ENCODE peak calls at places on chromosomes 3 and 15, in ten cellular contexts. One of them, this sample, is unnamed. For H3K9me3, the result is how much of the 10 kb centered on the place peaks cover.

GRCh38 chr3:66502981-66503380 is 2.2 kb upstream of the LRIG1 start:
- DNase-seq in esophagus muscularis mucosa: no peak
- DNase-seq in fibroblast of lung: no peak
- DNase-seq in neural progenitor cell: no peak
- DNase-seq in PC-9: no peak
- DNase-seq in PC-3: no peak
- DNase-seq in heart right ventricle: no peak
- DNase-seq in SJSA1: no peak
- DNase-seq in CD8-positive, alpha-beta T cell: no peak
- DNase-seq in CD4-positive, alpha-beta memory T cell: no peak
- DNase-seq in this sample: no peak

GRCh38 chr3:9732080-9732752 is 681 bp downstream of the BRPF1 start:
- DNase-seq in esophagus muscularis mucosa: no peak
- DNase-seq in fibroblast of lung: no peak
- DNase-seq in neural progenitor cell: peak
- DNase-seq in PC-9: no peak
- DNase-seq in PC-3: no peak
- DNase-seq in heart right ventricle: no peak
- DNase-seq in SJSA1: no peak
- DNase-seq in CD8-positive, alpha-beta T cell: peak
- DNase-seq in CD4-positive, alpha-beta memory T cell: peak
- DNase-seq in this sample: no peak

GRCh38 chr3:131717493-131717892 is 214.7 kb upstream of the MRPL3 start:
- DNase-seq in esophagus muscularis mucosa: no peak
- DNase-seq in fibroblast of lung: no peak
- DNase-seq in neural progenitor cell: no peak
- DNase-seq in PC-9: no peak
- DNase-seq in PC-3: no peak
- DNase-seq in heart right ventricle: no peak
- DNase-seq in SJSA1: no peak
- DNase-seq in CD8-positive, alpha-beta T cell: no peak
- DNase-seq in CD4-positive, alpha-beta memory T cell: no peak
- DNase-seq in this sample: no peak

GRCh38 chr15:84894743-84895425 is 10.4 kb downstream of the SLC28A1 start:
- DNase-seq in esophagus muscularis mucosa: no peak
- DNase-seq in fibroblast of lung: no peak
- DNase-seq in neural progenitor cell: no peak
- DNase-seq in PC-9: peak
- DNase-seq in PC-3: peak
- DNase-seq in heart right ventricle: no peak
- DNase-seq in SJSA1: no peak
- DNase-seq in CD8-positive, alpha-beta T cell: no peak
- DNase-seq in CD4-positive, alpha-beta memory T cell: no peak
- DNase-seq in this sample: no peak

GRCh38 chr3:52703356-52703755 is 2.2 kb downstream of the GLT8D1 start:
- DNase-seq in esophagus muscularis mucosa: no peak
- DNase-seq in fibroblast of lung: no peak
- DNase-seq in neural progenitor cell: no peak
- DNase-seq in PC-9: no peak
- DNase-seq in PC-3: no peak
- DNase-seq in heart right ventricle: no peak
- DNase-seq in SJSA1: no peak
- DNase-seq in CD8-positive, alpha-beta T cell: no peak
- DNase-seq in CD4-positive, alpha-beta memory T cell: no peak
- DNase-seq in this sample: no peak

GRCh38 chr3:105435277-105435676 is 68.6 kb downstream of the ALCAM start:
- DNase-seq in esophagus muscularis mucosa: no peak
- DNase-seq in fibroblast of lung: no peak
- DNase-seq in neural progenitor cell: no peak
- DNase-seq in PC-9: no peak
- DNase-seq in PC-3: no peak
- DNase-seq in heart right ventricle: no peak
- DNase-seq in SJSA1: no peak
- DNase-seq in CD8-positive, alpha-beta T cell: no peak
- DNase-seq in CD4-positive, alpha-beta memory T cell: no peak
- DNase-seq in this sample: no peak

GRCh38 chr15:66952756-66953522 is 112.5 kb upstream of the SMAD3 start:
- DNase-seq in esophagus muscularis mucosa: no peak
- DNase-seq in fibroblast of lung: no peak
- DNase-seq in neural progenitor cell: no peak
- DNase-seq in PC-9: no peak
- DNase-seq in PC-3: peak
- DNase-seq in heart right ventricle: no peak
- DNase-seq in SJSA1: no peak
- DNase-seq in CD8-positive, alpha-beta T cell: no peak
- DNase-seq in CD4-positive, alpha-beta memory T cell: no peak
- DNase-seq in this sample: no peak

GRCh38 chr3:56981445-56982230 is 78.8 kb upstream of the SPATA12 start:
- DNase-seq in esophagus muscularis mucosa: no peak
- DNase-seq in fibroblast of lung: no peak
- DNase-seq in neural progenitor cell: no peak
- DNase-seq in PC-9: no peak
- DNase-seq in PC-3: no peak
- DNase-seq in heart right ventricle: no peak
- DNase-seq in SJSA1: no peak
- DNase-seq in CD8-positive, alpha-beta T cell: no peak
- DNase-seq in CD4-positive, alpha-beta memory T cell: no peak
- DNase-seq in this sample: no peak

GRCh38 chr15:29860872-29861271 is 38.6 kb upstream of the TJP1 start:
- DNase-seq in esophagus muscularis mucosa: no peak
- DNase-seq in fibroblast of lung: no peak
- DNase-seq in neural progenitor cell: no peak
- DNase-seq in PC-9: no peak
- DNase-seq in PC-3: peak
- DNase-seq in heart right ventricle: no peak
- DNase-seq in SJSA1: no peak
- DNase-seq in CD8-positive, alpha-beta T cell: no peak
- DNase-seq in CD4-positive, alpha-beta memory T cell: no peak
- DNase-seq in this sample: no peak

GRCh38 chr3:38969321-38970235 is 82.2 kb downstream of the SCN11A start:
- DNase-seq in esophagus muscularis mucosa: peak
- DNase-seq in fibroblast of lung: no peak
- DNase-seq in neural progenitor cell: peak
- DNase-seq in PC-9: no peak
- DNase-seq in PC-3: no peak
- DNase-seq in heart right ventricle: no peak
- DNase-seq in SJSA1: no peak
- DNase-seq in CD8-positive, alpha-beta T cell: no peak
- DNase-seq in CD4-positive, alpha-beta memory T cell: no peak
- DNase-seq in this sample: no peak

GRCh38 chr3:12430086-12430485 is 54.2 kb upstream of the TSEN2 start:
- DNase-seq in esophagus muscularis mucosa: no peak
- DNase-seq in fibroblast of lung: no peak
- DNase-seq in neural progenitor cell: no peak
- DNase-seq in PC-9: no peak
- DNase-seq in PC-3: no peak
- DNase-seq in heart right ventricle: no peak
- DNase-seq in SJSA1: no peak
- DNase-seq in CD8-positive, alpha-beta T cell: no peak
- DNase-seq in CD4-positive, alpha-beta memory T cell: no peak
- DNase-seq in this sample: no peak

GRCh38 chr3:12437861-12438260 is 46.4 kb upstream of the TSEN2 start:
- DNase-seq in esophagus muscularis mucosa: no peak
- DNase-seq in fibroblast of lung: no peak
- DNase-seq in neural progenitor cell: no peak
- DNase-seq in PC-9: no peak
- DNase-seq in PC-3: no peak
- DNase-seq in heart right ventricle: no peak
- DNase-seq in SJSA1: no peak
- DNase-seq in CD8-positive, alpha-beta T cell: no peak
- DNase-seq in CD4-positive, alpha-beta memory T cell: no peak
- DNase-seq in this sample: no peak

GRCh38 chr3:12436514-12437222 is 47.6 kb upstream of the TSEN2 start:
- DNase-seq in esophagus muscularis mucosa: no peak
- DNase-seq in fibroblast of lung: peak
- DNase-seq in neural progenitor cell: no peak
- DNase-seq in PC-9: no peak
- DNase-seq in PC-3: peak
- DNase-seq in heart right ventricle: no peak
- DNase-seq in SJSA1: no peak
- DNase-seq in CD8-positive, alpha-beta T cell: no peak
- DNase-seq in CD4-positive, alpha-beta memory T cell: no peak
- DNase-seq in this sample: no peak

GRCh38 chr3:12437223-12437605 is 47.1 kb upstream of the TSEN2 start:
- DNase-seq in esophagus muscularis mucosa: no peak
- DNase-seq in fibroblast of lung: no peak
- DNase-seq in neural progenitor cell: no peak
- DNase-seq in PC-9: no peak
- DNase-seq in PC-3: no peak
- DNase-seq in heart right ventricle: no peak
- DNase-seq in SJSA1: no peak
- DNase-seq in CD8-positive, alpha-beta T cell: no peak
- DNase-seq in CD4-positive, alpha-beta memory T cell: no peak
- DNase-seq in this sample: no peak

DNA sequence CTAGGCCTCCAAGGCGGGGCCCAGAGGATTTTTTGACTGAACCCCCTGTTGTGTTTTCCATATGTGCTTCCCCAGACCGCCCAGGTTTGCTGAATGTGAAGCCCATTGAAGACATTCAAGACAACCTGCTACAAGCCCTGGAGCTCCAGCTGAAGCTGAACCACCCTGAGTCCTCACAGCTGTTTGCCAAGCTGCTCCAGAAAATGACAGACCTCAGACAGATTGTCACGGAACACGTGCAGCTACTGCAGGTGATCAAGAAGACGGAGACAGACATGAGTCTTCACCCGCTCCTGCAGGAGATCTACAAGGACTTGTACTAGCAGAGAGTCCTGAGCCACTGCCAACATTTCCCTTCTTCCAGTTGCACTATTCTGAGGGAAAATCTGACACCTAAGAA is 50.5 kb upstream of the TSEN2 start:
- DNase-seq in esophagus muscularis mucosa: no peak
- DNase-seq in fibroblast of lung: no peak
- DNase-seq in neural progenitor cell: no peak
- DNase-seq in PC-9: no peak
- DNase-seq in PC-3: no peak
- DNase-seq in heart right ventricle: no peak
- DNase-seq in SJSA1: no peak
- DNase-seq in CD8-positive, alpha-beta T cell: no peak
- DNase-seq in CD4-positive, alpha-beta memory T cell: no peak
- DNase-seq in this sample: no peak
- H3K9me3 ChIP-seq in esophagus muscularis mucosa: under half
- H3K9me3 ChIP-seq in fibroblast of lung: under half
- H3K9me3 ChIP-seq in neural progenitor cell: under half
- H3K9me3 ChIP-seq in PC-9: under half
- H3K9me3 ChIP-seq in PC-3: under half
- H3K9me3 ChIP-seq in heart right ventricle: under half
- H3K9me3 ChIP-seq in SJSA1: under half
- H3K9me3 ChIP-seq in CD8-positive, alpha-beta T cell: under half
- H3K9me3 ChIP-seq in CD4-positive, alpha-beta memory T cell: under half
- H3K9me3 ChIP-seq in this sample: under half

GRCh38 chr15:19956124-19956796 is 585.3 kb downstream of the GOLGA6L6 start:
- DNase-seq in esophagus muscularis mucosa: no peak
- DNase-seq in fibroblast of lung: no peak
- DNase-seq in neural progenitor cell: no peak
- DNase-seq in PC-9: no peak
- DNase-seq in PC-3: no peak
- DNase-seq in heart right ventricle: no peak
- DNase-seq in SJSA1: no peak
- DNase-seq in CD8-positive, alpha-beta T cell: no peak
- DNase-seq in CD4-positive, alpha-beta memory T cell: no peak
- DNase-seq in this sample: no peak
- H3K9me3 ChIP-seq in esophagus muscularis mucosa: under half
- H3K9me3 ChIP-seq in fibroblast of lung: under half
- H3K9me3 ChIP-seq in neural progenitor cell: under half
- H3K9me3 ChIP-seq in PC-9: under half
- H3K9me3 ChIP-seq in PC-3: under half
- H3K9me3 ChIP-seq in heart right ventricle: under half
- H3K9me3 ChIP-seq in SJSA1: under half
- H3K9me3 ChIP-seq in CD8-positive, alpha-beta T cell: under half
- H3K9me3 ChIP-seq in CD4-positive, alpha-beta memory T cell: under half
- H3K9me3 ChIP-seq in this sample: under half

DNA sequence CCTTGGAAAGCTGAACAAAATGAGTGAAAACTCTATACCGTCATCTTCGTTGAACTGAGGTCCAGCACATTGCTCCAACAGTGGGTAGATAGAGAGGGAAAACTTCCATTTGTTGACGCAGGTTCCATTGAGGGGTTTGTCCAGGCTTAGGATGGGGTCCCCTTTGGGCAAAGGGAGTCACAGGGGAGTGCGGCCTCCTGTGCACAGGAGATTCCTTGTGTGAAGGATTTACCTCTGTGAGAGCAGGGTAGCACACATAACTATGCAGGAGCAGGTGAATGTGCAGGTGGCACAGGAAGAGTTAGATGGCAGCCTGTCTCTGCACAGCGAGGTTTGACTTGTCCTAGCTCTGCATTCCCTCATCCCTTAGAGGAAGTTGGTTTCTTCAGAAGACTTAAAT is 139.3 kb downstream of the SNRPN start:
- DNase-seq in esophagus muscularis mucosa: peak
- DNase-seq in fibroblast of lung: no peak
- DNase-seq in neural progenitor cell: no peak
- DNase-seq in PC-9: no peak
- DNase-seq in PC-3: no peak
- DNase-seq in heart right ventricle: no peak
- DNase-seq in SJSA1: no peak
- DNase-seq in CD8-positive, alpha-beta T cell: no peak
- DNase-seq in CD4-positive, alpha-beta memory T cell: no peak
- DNase-seq in this sample: no peak
- H3K9me3 ChIP-seq in esophagus muscularis mucosa: half or more
- H3K9me3 ChIP-seq in fibroblast of lung: under half
- H3K9me3 ChIP-seq in neural progenitor cell: under half
- H3K9me3 ChIP-seq in PC-9: under half
- H3K9me3 ChIP-seq in PC-3: under half
- H3K9me3 ChIP-seq in heart right ventricle: half or more
- H3K9me3 ChIP-seq in SJSA1: under half
- H3K9me3 ChIP-seq in CD8-positive, alpha-beta T cell: under half
- H3K9me3 ChIP-seq in CD4-positive, alpha-beta memory T cell: under half
- H3K9me3 ChIP-seq in this sample: under half

GRCh38 chr15:56228352-56228751 is 15.3 kb downstream of the RFX7 start:
- DNase-seq in esophagus muscularis mucosa: no peak
- DNase-seq in fibroblast of lung: no peak
- DNase-seq in neural progenitor cell: no peak
- DNase-seq in PC-9: no peak
- DNase-seq in PC-3: no peak
- DNase-seq in heart right ventricle: no peak
- DNase-seq in SJSA1: no peak
- DNase-seq in CD8-positive, alpha-beta T cell: no peak
- DNase-seq in CD4-positive, alpha-beta memory T cell: no peak
- DNase-seq in this sample: no peak

GRCh38 chr15:56227315-56227714 is 16.4 kb downstream of the RFX7 start:
- DNase-seq in esophagus muscularis mucosa: no peak
- DNase-seq in fibroblast of lung: no peak
- DNase-seq in neural progenitor cell: no peak
- DNase-seq in PC-9: no peak
- DNase-seq in PC-3: no peak
- DNase-seq in heart right ventricle: no peak
- DNase-seq in SJSA1: no peak
- DNase-seq in CD8-positive, alpha-beta T cell: no peak
- DNase-seq in CD4-positive, alpha-beta memory T cell: no peak
- DNase-seq in this sample: no peak

GRCh38 chr15:56227780-56228179 is 15.9 kb downstream of the RFX7 start:
- DNase-seq in esophagus muscularis mucosa: no peak
- DNase-seq in fibroblast of lung: no peak
- DNase-seq in neural progenitor cell: no peak
- DNase-seq in PC-9: no peak
- DNase-seq in PC-3: no peak
- DNase-seq in heart right ventricle: no peak
- DNase-seq in SJSA1: no peak
- DNase-seq in CD8-positive, alpha-beta T cell: no peak
- DNase-seq in CD4-positive, alpha-beta memory T cell: no peak
- DNase-seq in this sample: no peak

GRCh38 chr15:56232058-56232457 is 11.6 kb downstream of the RFX7 start:
- DNase-seq in esophagus muscularis mucosa: no peak
- DNase-seq in fibroblast of lung: no peak
- DNase-seq in neural progenitor cell: no peak
- DNase-seq in PC-9: no peak
- DNase-seq in PC-3: no peak
- DNase-seq in heart right ventricle: no peak
- DNase-seq in SJSA1: no peak
- DNase-seq in CD8-positive, alpha-beta T cell: no peak
- DNase-seq in CD4-positive, alpha-beta memory T cell: no peak
- DNase-seq in this sample: no peak

GRCh38 chr15:56228854-56229253 is 14.8 kb downstream of the RFX7 start:
- DNase-seq in esophagus muscularis mucosa: no peak
- DNase-seq in fibroblast of lung: no peak
- DNase-seq in neural progenitor cell: no peak
- DNase-seq in PC-9: no peak
- DNase-seq in PC-3: no peak
- DNase-seq in heart right ventricle: no peak
- DNase-seq in SJSA1: no peak
- DNase-seq in CD8-positive, alpha-beta T cell: no peak
- DNase-seq in CD4-positive, alpha-beta memory T cell: no peak
- DNase-seq in this sample: no peak
- H3K9me3 ChIP-seq in esophagus muscularis mucosa: under half
- H3K9me3 ChIP-seq in fibroblast of lung: under half
- H3K9me3 ChIP-seq in neural progenitor cell: under half
- H3K9me3 ChIP-seq in PC-9: under half
- H3K9me3 ChIP-seq in PC-3: under half
- H3K9me3 ChIP-seq in heart right ventricle: under half
- H3K9me3 ChIP-seq in SJSA1: under half
- H3K9me3 ChIP-seq in CD8-positive, alpha-beta T cell: under half
- H3K9me3 ChIP-seq in CD4-positive, alpha-beta memory T cell: under half
- H3K9me3 ChIP-seq in this sample: under half